ENCODE peak calls at places on chromosomes 11 and 22, in six cellular contexts. Z, B, W, N, S and V are unnamed samples.

GRCh38 chr22:24593810-24594568 is 1.1 kb upstream of the LRRC75B start:
- DNase-seq in Z (no peak), B (no peak), W (peak; percentile 78), N (peak; percentile 28), S (no peak), V (no peak)

GRCh38 chr11:93236741-93237675 is 39.2 kb upstream of the SLC36A4 start:
- DNase-seq in Z (no peak), B (no peak), W (peak; percentile 55), N (peak; percentile 47), S (peak; percentile 7), V (no peak)

GRCh38 chr11:31646206-31646605 is 136.6 kb downstream of the ELP4 start:
- DNase-seq in Z (no peak), B (no peak), W (no peak), N (no peak), S (no peak), V (no peak)

GRCh38 chr22:24154826-24155225 is 26.5 kb upstream of the SUSD2 start:
- DNase-seq in Z (no peak), B (no peak), W (no peak), N (no peak), S (no peak), V (no peak)

GRCh38 chr11:116311141-116311540 is 461.6 kb downstream of the BUD13 start:
- DNase-seq in Z (no peak), B (no peak), W (no peak), N (no peak), S (no peak), V (no peak)

GRCh38 chr11:102561636-102562035 is 31.1 kb upstream of the MMP7 start:
- DNase-seq in Z (no peak), B (no peak), W (no peak), N (no peak), S (no peak), V (no peak)

GRCh38 chr11:27277843-27278242 is 85.2 kb downstream of the CCDC34 start:
- DNase-seq in Z (no peak), B (no peak), W (no peak), N (no peak), S (no peak), V (no peak)

GRCh38 chr22:19742160-19743066 is 18.2 kb upstream of the TBX1 start:
- DNase-seq in Z (no peak), B (no peak), W (no peak), N (no peak), S (no peak), V (no peak)

GRCh38 chr22:23011105-23011674 is 59.1 kb upstream of the GNAZ start:
- DNase-seq in Z (no peak), B (no peak), W (no peak), N (no peak), S (no peak), V (no peak)

DNA sequence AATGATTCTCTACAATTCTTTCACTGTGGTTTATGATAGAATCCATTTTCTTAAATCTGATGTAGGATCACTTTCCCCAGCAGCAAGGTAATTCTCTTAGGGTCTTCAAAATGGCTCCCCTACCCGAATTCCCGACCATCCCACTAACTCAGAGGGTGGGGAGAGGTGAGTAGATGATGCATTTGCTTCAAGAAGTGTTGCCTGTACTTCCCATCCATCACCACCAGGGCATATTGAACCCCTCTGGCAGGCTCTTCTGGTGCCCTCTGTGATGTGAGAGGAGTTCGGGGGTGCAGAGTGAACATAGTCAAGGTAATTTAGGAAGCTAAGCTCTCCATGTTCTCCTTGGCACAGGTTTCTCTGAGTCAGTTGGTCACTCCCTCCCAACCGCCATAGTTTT is 52.3 kb downstream of the ZNRF3 start:
- DNase-seq in Z (no peak), B (no peak), W (no peak), N (no peak), S (no peak), V (no peak)
- TF ChIP-seq CTCF in Z (no peak), B (no peak), W (no peak), N (no peak), S (no peak), V (no peak)

DNA sequence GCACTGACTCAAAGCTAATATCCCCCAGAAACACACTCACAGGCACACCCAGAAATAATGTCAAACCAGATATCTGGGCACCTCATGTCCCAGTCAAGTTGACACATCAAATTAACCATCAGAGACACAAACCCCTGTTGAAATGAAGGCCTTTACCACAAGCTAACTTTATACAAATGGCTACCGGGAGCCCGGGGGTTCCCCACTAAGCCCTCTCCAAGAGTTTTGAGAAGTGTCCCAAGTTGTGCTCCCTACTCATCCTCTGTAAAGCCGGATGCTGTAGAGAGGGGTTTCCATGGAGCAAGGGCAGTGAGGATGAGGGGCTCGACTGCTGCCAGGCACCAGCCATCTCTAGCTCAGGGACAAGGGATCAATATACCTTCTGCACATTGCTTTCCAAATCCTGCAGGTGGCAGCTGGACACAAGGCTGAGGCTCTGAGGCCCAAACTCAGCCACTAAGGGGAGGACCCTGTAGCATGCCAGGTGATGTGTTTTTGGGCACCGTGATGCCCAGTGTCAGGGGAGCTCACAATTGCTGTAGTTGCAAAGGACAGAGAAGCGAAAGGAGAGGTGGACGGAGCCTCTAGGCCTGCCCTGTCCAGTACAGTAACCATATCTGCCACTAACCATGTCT is 145.7 kb downstream of the TTC17 start:
- DNase-seq in Z (no peak), B (no peak), W (peak; percentile 38), N (peak; percentile 30), S (peak; percentile 28), V (peak; percentile 61)
- TF ChIP-seq CTCF in Z (peak; percentile 51), B (no peak), W (peak; percentile 81), N (no peak), S (no peak), V (peak; percentile 39)

GRCh38 chr11:68214173-68215086 is 1.3 kb upstream of the KMT5B start:
- DNase-seq in Z (no peak), B (no peak), W (no peak), N (peak; percentile 20), S (no peak), V (peak; percentile 56)

GRCh38 chr11:68215087-68215445 is 2.0 kb upstream of the KMT5B start:
- DNase-seq in Z (no peak), B (no peak), W (no peak), N (no peak), S (no peak), V (no peak)

GRCh38 chr11:68212421-68213134 is 518 bp downstream of the KMT5B start:
- DNase-seq in Z (peak; percentile 72), B (peak; percentile 91), W (peak; percentile 65), N (peak; percentile 77), S (peak; percentile 76), V (peak; percentile 89)

GRCh38 chr11:68213135-68213515 is at the start of gene KMT5B:
- DNase-seq in Z (peak; percentile 78), B (no peak), W (no peak), N (peak; percentile 56), S (no peak), V (peak; percentile 58)

GRCh38 chr11:68213555-68214172 is 568 bp upstream of the KMT5B start:
- DNase-seq in Z (peak; percentile 90), B (peak; percentile 96), W (peak; percentile 76), N (peak; percentile 90), S (peak; percentile 66), V (peak; percentile 89)
- TF ChIP-seq CTCF in Z (peak; percentile 15), B (no peak), W (peak; percentile 16), N (no peak), S (no peak), V (no peak)

GRCh38 chr22:48423481-48423901 is 1404.2 kb downstream of the BRD1 start:
- DNase-seq in Z (no peak), B (no peak), W (no peak), N (no peak), S (no peak), V (no peak)

GRCh38 chr22:48422900-48423480 is 1404.7 kb downstream of the BRD1 start:
- DNase-seq in Z (no peak), B (no peak), W (no peak), N (no peak), S (no peak), V (no peak)

GRCh38 chr22:48424661-48425060 is 1403.0 kb downstream of the BRD1 start:
- DNase-seq in Z (no peak), B (no peak), W (no peak), N (no peak), S (no peak), V (no peak)

GRCh38 chr22:48425091-48425506 is 1402.6 kb downstream of the BRD1 start:
- DNase-seq in Z (no peak), B (no peak), W (no peak), N (no peak), S (no peak), V (no peak)

DNA sequence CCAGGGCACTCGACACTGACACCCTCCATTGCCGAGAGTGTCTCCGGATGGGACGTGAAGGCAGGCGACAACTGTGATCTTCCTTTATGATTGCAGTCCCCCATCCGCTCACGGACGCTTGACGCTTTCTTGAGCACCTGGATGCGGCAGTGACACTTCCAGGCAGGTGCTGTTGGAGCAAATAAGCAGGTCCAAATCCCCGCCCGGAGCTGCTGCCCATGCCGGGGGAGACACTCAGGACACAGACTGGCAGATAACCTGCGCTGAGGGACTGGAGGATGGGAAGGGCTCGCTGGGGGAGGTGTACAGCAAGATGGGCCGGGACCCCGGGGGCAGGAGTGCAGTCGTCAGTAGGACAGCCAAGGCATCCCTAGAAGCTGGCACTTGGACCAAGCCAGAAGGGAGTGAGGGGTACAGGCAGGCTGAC is 1403.5 kb downstream of the BRD1 start:
- DNase-seq in Z (no peak), B (no peak), W (no peak), N (no peak), S (no peak), V (no peak)
- TF ChIP-seq CTCF in Z (no peak), B (no peak), W (no peak), N (no peak), S (no peak), V (no peak)

GRCh38 chr11:78149646-78150045 is 10.2 kb upstream of the ALG8 start:
- DNase-seq in Z (no peak), B (no peak), W (no peak), N (no peak), S (peak; percentile 18), V (no peak)
- TF ChIP-seq CTCF in Z (peak; percentile 56), B (peak; percentile 20), W (peak; percentile 46), N (no peak), S (peak; percentile 39), V (no peak)

GRCh38 chr22:29245626-29246385 is 22.0 kb downstream of the RHBDD3 start:
- DNase-seq in Z (peak; percentile 66), B (peak; percentile 88), W (peak; percentile 62), N (peak; percentile 76), S (peak; percentile 60), V (peak; percentile 87)
- TF ChIP-seq CTCF in Z (peak; percentile 99), B (peak; percentile 94), W (peak; percentile 98), N (peak; percentile 91), S (peak; percentile 68), V (peak; percentile 97)